ENCODE peak calls at places on chromosomes 5 and 9, in nine cellular contexts. One of them, this sample, is unnamed.

GRCh38 chr9:76638001-76638400 is 126.2 kb upstream of the PCA3 start:
- DNase-seq in fibroblast of lung: no peak
- DNase-seq in HFFc6: no peak
- DNase-seq in A549: no peak
- DNase-seq in osteocyte: no peak
- DNase-seq in heart right ventricle: no peak
- DNase-seq in endothelial cell: no peak
- DNase-seq in fibroblast of the aortic adventitia: no peak
- DNase-seq in IMR-90: no peak
- DNase-seq in this sample: no peak

GRCh38 chr5:100755435-100755834 is 147.6 kb downstream of the ST8SIA4 start:
- DNase-seq in fibroblast of the aortic adventitia: no peak
- DNase-seq in fibroblast of lung: no peak
- DNase-seq in osteocyte: no peak
- DNase-seq in heart right ventricle: no peak
- DNase-seq in IMR-90: peak
- DNase-seq in endothelial cell: no peak
- DNase-seq in A549: no peak
- DNase-seq in HFFc6: no peak
- DNase-seq in this sample: no peak

GRCh38 chr5:80255425-80255751 is 460 bp downstream of the SERINC5 start:
- DNase-seq in heart right ventricle: peak
- DNase-seq in endothelial cell: peak
- DNase-seq in fibroblast of the aortic adventitia: peak
- DNase-seq in A549: peak
- DNase-seq in osteocyte: peak
- DNase-seq in IMR-90: peak
- DNase-seq in HFFc6: peak
- DNase-seq in fibroblast of lung: peak
- DNase-seq in this sample: no peak

GRCh38 chr5:121757753-121758152 is 93.9 kb upstream of the FTMT start:
- DNase-seq in heart right ventricle: no peak
- DNase-seq in endothelial cell: no peak
- DNase-seq in IMR-90: no peak
- DNase-seq in fibroblast of lung: no peak
- DNase-seq in fibroblast of the aortic adventitia: no peak
- DNase-seq in A549: no peak
- DNase-seq in HFFc6: no peak
- DNase-seq in osteocyte: no peak
- DNase-seq in this sample: no peak

GRCh38 chr5:136164226-136164625 is 28.7 kb downstream of the SMIM32 start:
- DNase-seq in osteocyte: no peak
- DNase-seq in endothelial cell: no peak
- DNase-seq in HFFc6: no peak
- DNase-seq in IMR-90: no peak
- DNase-seq in A549: no peak
- DNase-seq in heart right ventricle: no peak
- DNase-seq in fibroblast of lung: no peak
- DNase-seq in fibroblast of the aortic adventitia: no peak
- DNase-seq in this sample: no peak

GRCh38 chr5:157215826-157216167 is 35.2 kb downstream of the ITK start:
- DNase-seq in fibroblast of lung: no peak
- DNase-seq in fibroblast of the aortic adventitia: no peak
- DNase-seq in endothelial cell: no peak
- DNase-seq in IMR-90: no peak
- DNase-seq in heart right ventricle: no peak
- DNase-seq in HFFc6: no peak
- DNase-seq in osteocyte: no peak
- DNase-seq in A549: no peak
- DNase-seq in this sample: peak

GRCh38 chr5:180684623-180685161 is 35.3 kb upstream of the FLT4 start:
- DNase-seq in fibroblast of the aortic adventitia: no peak
- DNase-seq in A549: no peak
- DNase-seq in IMR-90: no peak
- DNase-seq in heart right ventricle: no peak
- DNase-seq in HFFc6: no peak
- DNase-seq in endothelial cell: no peak
- DNase-seq in osteocyte: no peak
- DNase-seq in fibroblast of lung: no peak
- DNase-seq in this sample: no peak

GRCh38 chr9:108180511-108180910 is 675.3 kb downstream of the ACTL7B start:
- DNase-seq in fibroblast of the aortic adventitia: no peak
- DNase-seq in A549: no peak
- DNase-seq in fibroblast of lung: peak
- DNase-seq in IMR-90: no peak
- DNase-seq in HFFc6: no peak
- DNase-seq in osteocyte: no peak
- DNase-seq in endothelial cell: no peak
- DNase-seq in heart right ventricle: no peak
- DNase-seq in this sample: no peak

GRCh38 chr5:62143268-62144229 is 162.5 kb upstream of the KIF2A start:
- DNase-seq in A549: peak
- DNase-seq in fibroblast of the aortic adventitia: peak
- DNase-seq in HFFc6: peak
- DNase-seq in endothelial cell: no peak
- DNase-seq in fibroblast of lung: peak
- DNase-seq in IMR-90: peak
- DNase-seq in osteocyte: no peak
- DNase-seq in heart right ventricle: no peak
- DNase-seq in this sample: no peak

GRCh38 chr5:125634242-125634835 is 788.9 kb upstream of the GRAMD2B start:
- DNase-seq in osteocyte: no peak
- DNase-seq in heart right ventricle: no peak
- DNase-seq in endothelial cell: no peak
- DNase-seq in A549: no peak
- DNase-seq in fibroblast of the aortic adventitia: no peak
- DNase-seq in fibroblast of lung: no peak
- DNase-seq in HFFc6: no peak
- DNase-seq in IMR-90: no peak
- DNase-seq in this sample: no peak

GRCh38 chr5:142981475-142981874 is 211.3 kb downstream of the ARHGAP26 start:
- DNase-seq in heart right ventricle: no peak
- DNase-seq in IMR-90: no peak
- DNase-seq in fibroblast of lung: no peak
- DNase-seq in endothelial cell: no peak
- DNase-seq in osteocyte: no peak
- DNase-seq in HFFc6: no peak
- DNase-seq in A549: no peak
- DNase-seq in fibroblast of the aortic adventitia: peak
- DNase-seq in this sample: no peak

GRCh38 chr5:27465140-27465539 is 426.8 kb upstream of the CDH9 start:
- DNase-seq in fibroblast of the aortic adventitia: no peak
- DNase-seq in IMR-90: no peak
- DNase-seq in fibroblast of lung: no peak
- DNase-seq in A549: no peak
- DNase-seq in heart right ventricle: no peak
- DNase-seq in HFFc6: no peak
- DNase-seq in osteocyte: no peak
- DNase-seq in endothelial cell: no peak
- DNase-seq in this sample: no peak

GRCh38 chr5:143601357-143601756 is 197.9 kb upstream of the NR3C1 start:
- DNase-seq in IMR-90: no peak
- DNase-seq in HFFc6: no peak
- DNase-seq in fibroblast of lung: no peak
- DNase-seq in fibroblast of the aortic adventitia: no peak
- DNase-seq in A549: no peak
- DNase-seq in heart right ventricle: no peak
- DNase-seq in osteocyte: no peak
- DNase-seq in endothelial cell: no peak
- DNase-seq in this sample: no peak

GRCh38 chr9:70390922-70391321 is 23.5 kb downstream of the KLF9 start:
- DNase-seq in A549: no peak
- DNase-seq in osteocyte: no peak
- DNase-seq in heart right ventricle: no peak
- DNase-seq in fibroblast of the aortic adventitia: no peak
- DNase-seq in IMR-90: no peak
- DNase-seq in HFFc6: no peak
- DNase-seq in endothelial cell: no peak
- DNase-seq in fibroblast of lung: peak
- DNase-seq in this sample: no peak

DNA sequence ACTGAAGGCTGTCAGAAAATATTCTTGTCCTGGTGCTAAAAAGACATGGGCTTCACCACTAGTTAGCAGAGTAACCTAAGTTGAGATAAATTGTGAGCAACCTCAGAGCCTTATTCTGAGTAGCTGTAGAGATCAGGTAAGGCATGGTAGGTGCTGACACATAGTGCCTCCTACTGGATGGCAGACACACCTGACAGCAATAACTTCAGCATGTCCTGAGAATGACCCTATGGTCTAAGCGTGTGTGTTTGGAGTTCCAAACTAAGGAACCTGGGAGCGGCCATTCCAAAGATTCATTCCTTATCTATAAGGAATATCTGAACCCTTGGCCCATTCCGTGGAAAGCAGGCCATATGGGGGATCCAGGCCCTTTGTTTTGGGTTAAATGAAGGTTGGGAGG is 46.0 kb downstream of the SLC28A3 start:
- DNase-seq in fibroblast of lung: no peak
- DNase-seq in endothelial cell: no peak
- DNase-seq in osteocyte: no peak
- DNase-seq in fibroblast of the aortic adventitia: no peak
- DNase-seq in HFFc6: no peak
- DNase-seq in A549: peak
- DNase-seq in heart right ventricle: no peak
- DNase-seq in IMR-90: no peak
- DNase-seq in this sample: peak
- TF ChIP-seq CTCF in fibroblast of lung: no peak
- TF ChIP-seq CTCF in endothelial cell: no peak
- TF ChIP-seq CTCF in osteocyte: no peak
- TF ChIP-seq CTCF in fibroblast of the aortic adventitia: no peak
- TF ChIP-seq CTCF in HFFc6: peak
- TF ChIP-seq CTCF in A549: no peak
- TF ChIP-seq CTCF in heart right ventricle: no peak
- TF ChIP-seq CTCF in IMR-90: peak
- TF ChIP-seq CTCF in this sample: peak

GRCh38 chr9:118473527-118473926 is 769.3 kb downstream of the TLR4 start:
- DNase-seq in endothelial cell: no peak
- DNase-seq in IMR-90: no peak
- DNase-seq in fibroblast of lung: no peak
- DNase-seq in A549: no peak
- DNase-seq in heart right ventricle: no peak
- DNase-seq in HFFc6: no peak
- DNase-seq in fibroblast of the aortic adventitia: no peak
- DNase-seq in osteocyte: no peak
- DNase-seq in this sample: no peak
- TF ChIP-seq CTCF in endothelial cell: no peak
- TF ChIP-seq CTCF in IMR-90: no peak
- TF ChIP-seq CTCF in fibroblast of lung: no peak
- TF ChIP-seq CTCF in A549: no peak
- TF ChIP-seq CTCF in heart right ventricle: no peak
- TF ChIP-seq CTCF in HFFc6: no peak
- TF ChIP-seq CTCF in fibroblast of the aortic adventitia: no peak
- TF ChIP-seq CTCF in osteocyte: no peak
- TF ChIP-seq CTCF in this sample: no peak

GRCh38 chr9:98851730-98852462 is 44.4 kb downstream of the GALNT12 start:
- DNase-seq in fibroblast of lung: no peak
- DNase-seq in heart right ventricle: no peak
- DNase-seq in fibroblast of the aortic adventitia: no peak
- DNase-seq in IMR-90: peak
- DNase-seq in HFFc6: no peak
- DNase-seq in A549: no peak
- DNase-seq in osteocyte: no peak
- DNase-seq in endothelial cell: no peak
- DNase-seq in this sample: no peak
- TF ChIP-seq CTCF in fibroblast of lung: no peak
- TF ChIP-seq CTCF in heart right ventricle: no peak
- TF ChIP-seq CTCF in fibroblast of the aortic adventitia: no peak
- TF ChIP-seq CTCF in IMR-90: no peak
- TF ChIP-seq CTCF in HFFc6: no peak
- TF ChIP-seq CTCF in A549: no peak
- TF ChIP-seq CTCF in osteocyte: no peak
- TF ChIP-seq CTCF in endothelial cell: no peak
- TF ChIP-seq CTCF in this sample: no peak

GRCh38 chr9:68704498-68704803 is 589 bp upstream of the PIP5K1B start:
- DNase-seq in osteocyte: no peak
- DNase-seq in heart right ventricle: no peak
- DNase-seq in HFFc6: no peak
- DNase-seq in A549: no peak
- DNase-seq in fibroblast of lung: no peak
- DNase-seq in IMR-90: no peak
- DNase-seq in fibroblast of the aortic adventitia: no peak
- DNase-seq in endothelial cell: no peak
- DNase-seq in this sample: no peak

GRCh38 chr9:68705636-68706578 is 867 bp downstream of the PIP5K1B start:
- DNase-seq in fibroblast of lung: peak
- DNase-seq in endothelial cell: peak
- DNase-seq in osteocyte: no peak
- DNase-seq in heart right ventricle: peak
- DNase-seq in IMR-90: no peak
- DNase-seq in fibroblast of the aortic adventitia: no peak
- DNase-seq in A549: no peak
- DNase-seq in HFFc6: no peak
- DNase-seq in this sample: no peak

GRCh38 chr9:68703672-68704071 is 1.4 kb upstream of the PIP5K1B start:
- DNase-seq in osteocyte: no peak
- DNase-seq in fibroblast of the aortic adventitia: no peak
- DNase-seq in heart right ventricle: no peak
- DNase-seq in IMR-90: no peak
- DNase-seq in endothelial cell: no peak
- DNase-seq in A549: no peak
- DNase-seq in fibroblast of lung: no peak
- DNase-seq in HFFc6: no peak
- DNase-seq in this sample: no peak

GRCh38 chr9:68706579-68707201 is 1.6 kb downstream of the PIP5K1B start:
- DNase-seq in fibroblast of the aortic adventitia: no peak
- DNase-seq in fibroblast of lung: no peak
- DNase-seq in IMR-90: no peak
- DNase-seq in osteocyte: no peak
- DNase-seq in A549: no peak
- DNase-seq in heart right ventricle: no peak
- DNase-seq in endothelial cell: no peak
- DNase-seq in HFFc6: no peak
- DNase-seq in this sample: peak

DNA sequence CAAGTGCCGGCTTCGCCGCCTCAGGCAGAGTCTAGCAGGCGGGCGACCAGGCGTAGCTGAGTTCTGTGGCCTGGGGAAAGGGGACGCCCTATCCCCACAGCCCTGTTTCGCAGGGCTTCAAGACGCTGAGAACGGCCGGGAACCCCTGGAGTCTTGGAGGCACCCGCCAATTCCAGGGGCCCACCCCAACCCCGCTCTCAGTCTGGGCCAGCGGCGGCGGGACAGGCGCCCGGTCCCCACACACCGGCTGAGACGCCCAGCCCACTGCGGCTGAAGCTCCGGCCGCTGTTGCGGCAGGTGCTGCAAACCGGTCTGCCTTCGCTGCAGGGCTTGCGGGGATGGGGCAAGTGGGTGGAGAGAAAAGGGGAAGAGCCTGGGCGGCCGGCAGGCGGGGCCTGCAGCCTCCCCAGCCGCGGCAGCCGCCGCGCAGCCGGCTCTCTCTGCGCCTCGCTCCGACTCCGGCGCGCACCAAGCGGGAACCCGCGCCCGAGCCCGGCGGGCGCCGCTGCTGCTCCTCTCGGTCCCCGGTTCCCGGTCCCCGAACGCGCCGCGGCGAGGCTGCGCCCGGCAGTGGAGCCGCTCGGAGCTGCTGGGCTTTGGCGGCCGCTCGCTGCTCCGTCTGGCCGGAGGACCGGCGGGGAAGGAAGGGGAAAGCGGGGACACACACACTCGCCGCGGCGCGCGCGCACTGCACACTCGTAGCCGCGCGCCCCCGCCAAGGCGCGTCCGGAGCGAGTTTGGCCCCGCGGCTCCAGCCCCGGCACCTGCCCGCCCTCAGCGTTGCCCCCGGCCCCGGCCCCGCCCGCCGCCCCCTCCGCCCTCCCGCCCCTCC is at the start of gene PIP5K1B:
- DNase-seq in A549: peak
- DNase-seq in heart right ventricle: peak
- DNase-seq in endothelial cell: peak
- DNase-seq in fibroblast of lung: peak
- DNase-seq in IMR-90: peak
- DNase-seq in fibroblast of the aortic adventitia: peak
- DNase-seq in osteocyte: no peak
- DNase-seq in HFFc6: peak
- DNase-seq in this sample: peak
- TF ChIP-seq CTCF in A549: no peak
- TF ChIP-seq CTCF in heart right ventricle: peak
- TF ChIP-seq CTCF in endothelial cell: no peak
- TF ChIP-seq CTCF in fibroblast of lung: no peak
- TF ChIP-seq CTCF in IMR-90: no peak
- TF ChIP-seq CTCF in fibroblast of the aortic adventitia: no peak
- TF ChIP-seq CTCF in osteocyte: no peak
- TF ChIP-seq CTCF in HFFc6: no peak
- TF ChIP-seq CTCF in this sample: no peak

This sample was measured in GM12864.